ENCODE peak calls at places on chromosomes 11 and 22, in five cellular contexts. I is HCT116, Z is SK-N-SH, P is GM12878, N is HepG2. L is an unnamed sample.

GRCh38 chr22:42368379-42369249 is 63.6 kb downstream of the NFAM1 start:
- DNase-seq in I (no peak), Z (no peak), P (no peak), N (no peak), L (no peak)

GRCh38 chr11:63993983-63994382 is 7.7 kb downstream of the OTUB1 start:
- DNase-seq in I (no peak), Z (no peak), P (no peak), N (no peak), L (no peak)

GRCh38 chr11:126712017-126712625 is 288.4 kb downstream of the KIRREL3 start:
- DNase-seq in I (no peak), Z (no peak), P (no peak), N (no peak), L (no peak)

GRCh38 chr11:5040876-5041275 is 5.5 kb upstream of the OR52J3 start:
- DNase-seq in I (no peak), Z (no peak), P (no peak), N (no peak), L (no peak)

GRCh38 chr11:127027000-127027399 is 26.4 kb upstream of the KIRREL3 start:
- DNase-seq in I (no peak), Z (no peak), P (no peak), N (no peak), L (no peak)

GRCh38 chr22:44776535-44777363 is 24.4 kb downstream of the ARHGAP8 start:
- DNase-seq in I (no peak), Z (no peak), P (no peak), N (no peak), L (peak)

GRCh38 chr11:65524747-65525658 is at the start of gene SCYL1:
- DNase-seq in I (no peak), Z (peak), P (no peak), N (no peak), L (peak)

GRCh38 chr22:37514526-37515051 is 4.6 kb downstream of the CARD10 start:
- DNase-seq in I (no peak), Z (no peak), P (no peak), N (no peak), L (no peak)

GRCh38 chr11:75639752-75640151 is 29.1 kb downstream of the MAP6 start:
- DNase-seq in I (no peak), Z (peak), P (peak), N (no peak), L (no peak)

GRCh38 chr22:30941363-30941740 is 27.2 kb downstream of the MORC2 start:
- DNase-seq in I (no peak), Z (no peak), P (no peak), N (no peak), L (no peak)

GRCh38 chr11:43268161-43268560 is 43.6 kb upstream of the API5 start:
- DNase-seq in I (no peak), Z (no peak), P (no peak), N (no peak), L (no peak)

GRCh38 chr22:45324186-45324775 is 14.5 kb downstream of the FAM118A start:
- DNase-seq in I (no peak), Z (no peak), P (no peak), N (no peak), L (no peak)

GRCh38 chr11:65121447-65121864 is 478 bp downstream of the FAU start:
- DNase-seq in I (no peak), Z (no peak), P (no peak), N (no peak), L (no peak)

GRCh38 chr11:19389787-19390303 is 149.1 kb upstream of the E2F8 start:
- DNase-seq in I (no peak), Z (no peak), P (no peak), N (peak), L (no peak)

GRCh38 chr11:94325681-94326080 is 21.3 kb downstream of the IZUMO1R start:
- DNase-seq in I (peak), Z (peak), P (peak), N (peak), L (no peak)

GRCh38 chr11:67054851-67055523 is 1.7 kb upstream of the RHOD start:
- DNase-seq in I (peak), Z (peak), P (no peak), N (peak), L (peak)

GRCh38 chr11:72720806-72721205 is 31.4 kb downstream of the ARAP1 start:
- DNase-seq in I (no peak), Z (no peak), P (no peak), N (no peak), L (no peak)

GRCh38 chr22:20244744-20245576 is 23.2 kb downstream of the RTN4R start:
- DNase-seq in I (no peak), Z (peak), P (no peak), N (no peak), L (no peak)

GRCh38 chr22:45129703-45130524 is 33.8 kb upstream of the NUP50 start:
- DNase-seq in I (no peak), Z (no peak), P (no peak), N (no peak), L (no peak)

GRCh38 chr22:42646569-42647525 is 2.3 kb downstream of the CYB5R3 start:
- DNase-seq in I (no peak), Z (no peak), P (no peak), N (no peak), L (peak)

GRCh38 chr11:130323452-130324448 is 9.0 kb upstream of the ZBTB44 start:
- DNase-seq in I (no peak), Z (no peak), P (no peak), N (no peak), L (no peak)

GRCh38 chr11:58927393-58928081 is 11.8 kb upstream of the GLYATL1 start:
- DNase-seq in I (no peak), Z (peak), P (no peak), N (peak), L (peak)

GRCh38 chr11:70525006-70525405 is 126.7 kb downstream of the CTTN start:
- DNase-seq in I (no peak), Z (peak), P (no peak), N (no peak), L (no peak)

GRCh38 chr11:2743427-2744110 is 43.8 kb upstream of the KCNQ1OT1 start:
- DNase-seq in I (no peak), Z (no peak), P (no peak), N (no peak), L (no peak)

GRCh38 chr11:119970566-119970965 is 167.3 kb downstream of the TRIM29 start:
- DNase-seq in I (no peak), Z (no peak), P (no peak), N (no peak), L (no peak)

GRCh38 chr11:127998421-127998820 is 588.9 kb downstream of the ETS1 start:
- DNase-seq in I (no peak), Z (no peak), P (no peak), N (no peak), L (no peak)

GRCh38 chr22:37282385-37282677 is at the start of gene CYTH4:
- DNase-seq in I (no peak), Z (no peak), P (no peak), N (no peak), L (no peak)

GRCh38 chr22:25067851-25068421 is 115.4 kb downstream of the KIAA1671 start:
- DNase-seq in I (no peak), Z (peak), P (no peak), N (no peak), L (no peak)

GRCh38 chr22:25062378-25063095 is 110.0 kb downstream of the KIAA1671 start:
- DNase-seq in I (no peak), Z (peak), P (no peak), N (no peak), L (no peak)

GRCh38 chr22:25061605-25062377 is 109.3 kb downstream of the KIAA1671 start:
- DNase-seq in I (no peak), Z (no peak), P (no peak), N (no peak), L (no peak)

GRCh38 chr22:25066861-25067435 is 114.4 kb downstream of the KIAA1671 start:
- DNase-seq in I (no peak), Z (no peak), P (no peak), N (no peak), L (no peak)

DNA sequence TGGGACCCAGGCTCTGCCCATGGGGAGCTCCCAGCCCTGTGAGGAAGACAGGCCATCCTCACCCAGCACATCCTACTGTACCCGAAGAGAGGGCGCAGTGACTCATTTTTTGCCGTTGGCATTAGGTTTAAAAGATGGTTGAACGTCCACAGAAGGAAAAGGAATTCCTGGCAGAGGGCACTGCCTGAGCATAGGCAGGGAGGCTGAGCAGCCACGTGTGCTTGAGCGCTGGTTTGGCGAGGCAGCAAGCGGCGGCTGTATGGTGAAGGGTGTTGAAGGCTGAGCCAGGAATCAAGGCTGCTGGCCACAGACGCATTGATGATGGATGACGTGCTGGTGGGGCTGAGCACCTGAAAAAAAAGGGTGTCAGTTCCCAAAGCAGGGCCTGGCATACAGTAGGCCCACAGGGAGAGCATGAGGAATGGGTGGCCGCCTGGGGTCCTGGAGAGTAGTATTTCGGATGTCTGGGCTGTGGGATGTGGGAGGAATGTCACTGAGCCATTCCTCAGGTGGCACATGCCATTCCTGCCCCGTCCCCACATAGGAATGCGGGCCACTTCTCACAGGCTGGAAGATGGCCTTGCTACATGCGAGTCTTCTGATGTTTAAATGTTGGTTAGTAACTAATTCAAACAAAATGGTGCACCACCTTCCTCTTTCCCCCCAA is 112.5 kb downstream of the KIAA1671 start:
- DNase-seq in I (no peak), Z (no peak), P (no peak), N (no peak), L (no peak)
- TF ChIP-seq JUND in I (no peak), Z (no peak), P (no peak), N (no peak), L (no peak)

DNA sequence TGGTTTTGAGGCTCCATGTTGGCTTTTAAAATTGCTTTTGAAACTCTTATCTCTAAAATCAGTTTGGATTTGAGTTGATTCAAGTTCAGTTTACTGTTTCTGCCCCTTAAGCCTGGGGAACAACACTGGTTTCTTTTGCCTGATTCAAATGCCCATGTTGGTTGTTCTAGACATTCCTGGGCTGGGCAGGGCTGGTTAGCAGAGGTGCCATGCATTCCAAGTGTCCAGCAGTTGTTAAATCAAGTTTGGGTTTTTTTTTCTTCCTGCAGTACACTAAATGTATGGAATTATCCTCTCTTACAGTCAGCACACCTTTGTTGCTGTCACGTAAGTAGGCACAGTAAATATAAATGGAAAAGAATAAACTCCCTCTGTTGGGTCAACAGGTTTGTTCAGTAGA is 67.2 kb upstream of the MTMR2 start:
- DNase-seq in I (no peak), Z (no peak), P (no peak), N (no peak), L (no peak)
- TF ChIP-seq JUND in I (no peak), Z (no peak), P (no peak), N (no peak), L (no peak)

GRCh38 chr11:85784907-85785306 is 26.0 kb downstream of the SYTL2 start:
- DNase-seq in I (no peak), Z (no peak), P (no peak), N (no peak), L (no peak)

GRCh38 chr11:85787168-85787567 is 23.8 kb downstream of the SYTL2 start:
- DNase-seq in I (no peak), Z (no peak), P (no peak), N (no peak), L (no peak)

GRCh38 chr11:85784480-85784879 is 26.5 kb downstream of the SYTL2 start:
- DNase-seq in I (no peak), Z (no peak), P (no peak), N (no peak), L (no peak)

GRCh38 chr11:85791326-85791990 is 19.5 kb downstream of the SYTL2 start:
- DNase-seq in I (no peak), Z (no peak), P (no peak), N (no peak), L (no peak)

GRCh38 chr11:85787809-85788805 is 22.8 kb downstream of the SYTL2 start:
- DNase-seq in I (no peak), Z (no peak), P (no peak), N (peak), L (no peak)
- TF ChIP-seq JUND in I (no peak), Z (no peak), P (no peak), N (no peak), L (no peak)

DNA sequence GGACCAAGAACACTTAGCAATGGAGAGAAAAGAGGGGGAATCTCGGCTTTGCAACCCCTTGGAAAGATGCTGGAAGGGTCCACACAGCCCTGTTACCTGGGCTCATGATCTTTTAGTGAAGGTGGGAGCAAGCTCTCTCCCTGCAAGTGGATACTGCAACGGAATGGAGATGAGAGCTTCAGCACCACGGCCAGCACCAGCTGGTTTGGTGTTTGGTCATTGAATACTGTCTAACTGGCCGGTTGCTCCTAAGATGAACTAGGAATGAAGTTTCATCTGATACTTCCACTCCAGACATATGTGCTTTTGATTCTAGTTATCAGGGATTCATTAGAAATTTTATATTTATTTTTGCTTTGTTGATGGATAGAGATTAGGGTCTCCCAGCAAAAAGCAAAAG is 16.3 kb downstream of the HTR3A start:
- DNase-seq in I (no peak), Z (no peak), P (no peak), N (peak), L (peak)
- TF ChIP-seq JUND in I (no peak), Z (no peak), P (no peak), N (no peak), L (no peak)

GRCh38 chr11:45262900-45263299 is 23.2 kb downstream of the SYT13 start:
- DNase-seq in I (no peak), Z (no peak), P (no peak), N (no peak), L (no peak)

GRCh38 chr11:45265963-45266692 is 20.0 kb downstream of the SYT13 start:
- DNase-seq in I (no peak), Z (no peak), P (no peak), N (no peak), L (no peak)

GRCh38 chr11:45266693-45267451 is 19.3 kb downstream of the SYT13 start:
- DNase-seq in I (no peak), Z (no peak), P (no peak), N (peak), L (no peak)

GRCh38 chr11:45263773-45264172 is 22.4 kb downstream of the SYT13 start:
- DNase-seq in I (no peak), Z (no peak), P (no peak), N (no peak), L (no peak)

GRCh38 chr11:45264839-45265515 is 21.2 kb downstream of the SYT13 start:
- DNase-seq in I (no peak), Z (no peak), P (no peak), N (peak), L (peak)
- TF ChIP-seq JUND in I (peak), Z (no peak), P (no peak), N (no peak), L (no peak)

DNA sequence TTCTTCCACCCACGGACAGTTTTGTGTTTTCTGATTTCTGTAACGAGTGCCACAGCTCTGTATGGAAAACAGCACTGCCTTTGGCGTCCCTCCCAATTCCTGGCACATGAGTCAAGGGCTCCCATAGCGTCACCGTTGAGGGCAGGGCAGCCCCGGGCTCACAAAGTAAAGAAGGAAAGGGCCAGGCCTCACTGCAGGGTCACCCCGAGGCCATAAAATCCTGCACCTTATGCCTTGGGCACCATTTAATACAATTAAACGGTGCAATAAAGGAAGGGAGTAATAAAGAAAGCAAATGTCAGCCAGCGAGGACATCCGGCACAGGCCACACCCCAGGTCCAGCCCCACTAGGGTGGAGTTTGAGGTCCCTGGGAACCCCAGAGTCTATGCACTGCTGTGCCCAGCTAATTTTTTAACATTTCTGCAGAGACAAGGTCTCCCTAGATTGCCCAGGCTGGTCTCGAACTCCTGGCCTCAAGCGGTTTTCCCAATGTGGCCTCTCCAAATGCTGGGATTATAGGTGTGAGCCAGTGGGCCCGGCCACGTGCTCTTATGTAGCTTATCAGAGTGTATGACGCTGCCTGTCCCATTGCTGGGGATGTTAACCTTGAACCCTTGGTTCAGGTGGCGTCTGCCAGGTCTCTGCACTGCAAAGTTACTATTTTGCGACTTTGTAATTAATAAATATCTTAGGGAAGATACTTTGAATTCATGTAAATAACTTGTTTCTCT is 13.6 kb upstream of the MUC2 start:
- DNase-seq in I (peak), Z (no peak), P (no peak), N (no peak), L (no peak)
- TF ChIP-seq JUND in I (no peak), Z (no peak), P (no peak), N (no peak), L (no peak)

GRCh38 chr11:61871158-61871597 is 20.2 kb downstream of the FADS3 start:
- DNase-seq in I (peak), Z (peak), P (no peak), N (peak), L (peak)

GRCh38 chr11:61868601-61869476 is 22.5 kb downstream of the FADS3 start:
- DNase-seq in I (no peak), Z (no peak), P (no peak), N (no peak), L (no peak)

GRCh38 chr11:61866958-61867343 is 24.4 kb downstream of the FADS3 start:
- DNase-seq in I (no peak), Z (no peak), P (no peak), N (no peak), L (no peak)

GRCh38 chr11:61870429-61871039 is 20.8 kb downstream of the FADS3 start:
- DNase-seq in I (no peak), Z (no peak), P (no peak), N (no peak), L (no peak)

GRCh38 chr11:61869636-61870428 is 21.5 kb downstream of the FADS3 start:
- DNase-seq in I (no peak), Z (no peak), P (no peak), N (no peak), L (no peak)
- TF ChIP-seq JUND in I (no peak), Z (no peak), P (no peak), N (no peak), L (no peak)

L was measured in T47D.